ENCODE peak calls at places on chromosomes 11 and 22, in eight cellular contexts. T, F, J, M, W, Z, N and L are unnamed samples.

GRCh38 chr11:8069771-8070170 is 11.2 kb upstream of the TUB start:
- DNase-seq in T (no peak), F (no peak), J (no peak), M (no peak), W (no peak), Z (no peak), N (no peak), L (no peak)

GRCh38 chr22:42303304-42304020 is 33.0 kb upstream of the TCF20 start:
- DNase-seq in T (no peak), F (no peak), J (no peak), M (no peak), W (no peak), Z (no peak), N (no peak), L (no peak)

GRCh38 chr11:46445887-46446286 is 54.3 kb upstream of the CHRM4 start:
- DNase-seq in T (no peak), F (no peak), J (no peak), M (no peak), W (no peak), Z (no peak), N (no peak), L (no peak)

GRCh38 chr22:25472382-25472781 is 92.1 kb upstream of the GRK3 start:
- DNase-seq in T (no peak), F (no peak), J (no peak), M (no peak), W (no peak), Z (no peak), N (no peak), L (no peak)

GRCh38 chr22:21642584-21643448 is 714 bp downstream of the SDF2L1 start:
- DNase-seq in T (no peak), F (peak), J (peak), M (peak), W (peak), Z (peak), N (peak), L (no peak)

GRCh38 chr22:43305806-43306205 is 37.4 kb downstream of the SCUBE1 start:
- DNase-seq in T (no peak), F (no peak), J (no peak), M (no peak), W (no peak), Z (no peak), N (no peak), L (no peak)

GRCh38 chr11:3808846-3809623 is 675 bp downstream of the PGAP2 start:
- DNase-seq in T (peak), F (peak), J (peak), M (peak), W (peak), Z (peak), N (peak), L (no peak)

GRCh38 chr11:118791961-118792578 is 1.1 kb upstream of the DDX6 start:
- DNase-seq in T (peak), F (peak), J (no peak), M (peak), W (peak), Z (no peak), N (peak), L (no peak)

GRCh38 chr11:120601566-120601965 is 90.0 kb downstream of the GRIK4 start:
- DNase-seq in T (peak), F (no peak), J (no peak), M (no peak), W (peak), Z (no peak), N (no peak), L (peak)

GRCh38 chr11:122069946-122070345 is 46.1 kb downstream of the BLID start:
- DNase-seq in T (peak), F (peak), J (peak), M (peak), W (peak), Z (peak), N (peak), L (peak)

GRCh38 chr11:114821626-114822025 is 143.3 kb downstream of the NXPE2 start:
- DNase-seq in T (no peak), F (no peak), J (no peak), M (no peak), W (no peak), Z (peak), N (no peak), L (no peak)

GRCh38 chr11:112533682-112534081 is 273.0 kb upstream of the PLET1 start:
- DNase-seq in T (no peak), F (no peak), J (no peak), M (no peak), W (no peak), Z (no peak), N (no peak), L (no peak)

GRCh38 chr11:113730887-113731726 is 25.0 kb upstream of the TMPRSS5 start:
- DNase-seq in T (peak), F (no peak), J (peak), M (peak), W (peak), Z (peak), N (peak), L (peak)

GRCh38 chr11:83072689-83073242 is 1.1 kb upstream of the RAB30 start:
- DNase-seq in T (no peak), F (peak), J (no peak), M (no peak), W (peak), Z (no peak), N (no peak), L (no peak)

GRCh38 chr11:70445605-70446004 is 47.3 kb downstream of the CTTN start:
- DNase-seq in T (peak), F (no peak), J (no peak), M (no peak), W (no peak), Z (no peak), N (no peak), L (no peak)

GRCh38 chr22:43883719-43884415 is 7.9 kb downstream of the PNPLA5 start:
- DNase-seq in T (no peak), F (no peak), J (no peak), M (no peak), W (no peak), Z (no peak), N (no peak), L (no peak)

GRCh38 chr11:112297248-112297866 is 36.7 kb upstream of the PLET1 start:
- DNase-seq in T (no peak), F (peak), J (no peak), M (no peak), W (no peak), Z (no peak), N (no peak), L (no peak)

GRCh38 chr11:798093-798713 is at the start of gene SLC25A22:
- DNase-seq in T (peak), F (peak), J (peak), M (peak), W (peak), Z (peak), N (peak), L (peak)

GRCh38 chr11:96045622-96046456 is 121.9 kb upstream of the MTMR2 start:
- DNase-seq in T (peak), F (no peak), J (peak), M (no peak), W (no peak), Z (peak), N (peak), L (peak)

GRCh38 chr22:28799834-28800307 is 498 bp downstream of the XBP1 start:
- DNase-seq in T (peak), F (peak), J (no peak), M (no peak), W (peak), Z (peak), N (peak), L (peak)

GRCh38 chr22:35313311-35314121 is 13.8 kb downstream of the TOM1 start:
- DNase-seq in T (peak), F (peak), J (no peak), M (peak), W (peak), Z (peak), N (peak), L (no peak)

GRCh38 chr11:30312243-30312642 is 10.7 kb upstream of the ARL14EP start:
- DNase-seq in T (no peak), F (no peak), J (no peak), M (no peak), W (no peak), Z (no peak), N (no peak), L (no peak)

GRCh38 chr11:61787928-61788491 is 4.4 kb downstream of the TMEM258 start:
- DNase-seq in T (no peak), F (peak), J (no peak), M (peak), W (peak), Z (peak), N (peak), L (peak)

GRCh38 chr11:12587333-12587997 is 86.8 kb upstream of the TEAD1 start:
- DNase-seq in T (peak), F (no peak), J (no peak), M (no peak), W (peak), Z (peak), N (no peak), L (no peak)

GRCh38 chr11:82675838-82676237 is 57.8 kb downstream of the FAM181B start:
- DNase-seq in T (no peak), F (no peak), J (no peak), M (no peak), W (no peak), Z (no peak), N (no peak), L (no peak)